ENCODE peak calls at places on chromosomes 13 and 19, in six cellular contexts. B is IMR-90; W is activated effector memory CD4-positive, alpha-beta T cell treated with anti-CD3 and anti-CD28 coated beads, Interleukin-2, amount 50 U/mL, for 16 hours; L is activated naive CD4-positive, alpha-beta T cell treated with Interleukin-2 at 50 U/mL for 16 hours; S is stimulated activated CD4-positive, alpha-beta T cell treated with anti-CD3 and anti-CD28 coated beads, TNF-alpha, amount 100 ng/mL, for 24 hours; P is stimulated activated CD8-positive, alpha-beta memory T cell treated with anti-CD3 and anti-CD28 coated beads, Interleukin-2, amount 100 ng/mL, for 48 hours. N is an unnamed sample.

GRCh38 chr19:48325265-48325910 is at the start of gene EMP3:
- DNase-seq in W (peak), S (peak), B (peak), P (peak), L (peak), N (peak)

GRCh38 chr19:53844849-53845246 is 20.7 kb upstream of the NLRP12 start:
- DNase-seq in L (no peak), S (no peak), P (no peak), B (no peak), W (no peak), N (no peak)

GRCh38 chr19:46371371-46371901 is 24.5 kb downstream of the PPP5C start:
- DNase-seq in P (no peak), W (peak), S (no peak), L (no peak), B (peak), N (no peak)

GRCh38 chr19:18789422-18789832 is 1.7 kb downstream of the COMP start:
- DNase-seq in B (no peak), L (no peak), P (no peak), S (no peak), W (no peak), N (no peak)

GRCh38 chr19:5145521-5146511 is 176.9 kb downstream of the KDM4B start:
- DNase-seq in L (no peak), B (no peak), S (no peak), P (no peak), W (no peak), N (no peak)

GRCh38 chr19:17797397-17798201 is 2.7 kb downstream of the B3GNT3 start:
- DNase-seq in B (no peak), P (peak), S (peak), W (peak), L (peak), N (peak)

GRCh38 chr13:20408181-20408580 is 117.5 kb downstream of the CRYL1 start:
- DNase-seq in P (no peak), S (no peak), B (no peak), L (no peak), W (peak), N (no peak)

GRCh38 chr19:49888478-49888901 is 8.2 kb downstream of the IL4I1 start:
- DNase-seq in P (no peak), B (no peak), L (no peak), S (no peak), W (no peak), N (no peak)

GRCh38 chr13:46575843-46576242 is 22.9 kb downstream of the LRCH1 start:
- DNase-seq in W (no peak), L (no peak), B (peak), S (no peak), P (no peak), N (no peak)

GRCh38 chr13:82002693-82003092 is 1661.8 kb upstream of the SPRY2 start:
- DNase-seq in P (no peak), W (no peak), B (no peak), S (no peak), L (no peak), N (no peak)

GRCh38 chr13:109938255-109938936 is 152.0 kb upstream of the IRS2 start:
- DNase-seq in S (no peak), L (no peak), P (no peak), W (no peak), B (peak), N (no peak)

GRCh38 chr19:10344780-10345179 is 5.4 kb upstream of the ICAM3 start:
- DNase-seq in S (no peak), P (no peak), B (peak), L (no peak), W (no peak), N (no peak)

GRCh38 chr19:33316521-33317284 is 14.4 kb upstream of the CEBPA start:
- DNase-seq in S (no peak), W (no peak), B (no peak), P (no peak), L (no peak), N (no peak)

GRCh38 chr19:33379151-33379829 is 5.8 kb downstream of the CEBPG start:
- DNase-seq in W (no peak), L (no peak), B (no peak), S (no peak), P (no peak), N (no peak)

GRCh38 chr19:51333836-51334460 is 8.0 kb downstream of the VSIG10L start:
- DNase-seq in W (no peak), S (no peak), P (no peak), B (no peak), L (no peak), N (no peak)

GRCh38 chr13:59409211-59409610 is 754.5 kb downstream of the DIAPH3 start:
- DNase-seq in L (no peak), W (no peak), B (peak), S (no peak), P (no peak), N (no peak)

GRCh38 chr19:29771708-29772415 is 39.9 kb upstream of the CCNE1 start:
- DNase-seq in S (peak), W (peak), B (peak), L (peak), P (no peak), N (no peak)

GRCh38 chr13:23579886-23580706 is 9.9 kb downstream of the TNFRSF19 start:
- DNase-seq in B (peak), W (no peak), P (no peak), S (no peak), L (no peak), N (no peak)

GRCh38 chr13:56561327-56561726 is 579.4 kb upstream of the PRR20A start:
- DNase-seq in L (no peak), B (no peak), P (no peak), W (no peak), S (no peak), N (no peak)

GRCh38 chr19:35030257-35031071 is at the start of gene SCN1B:
- DNase-seq in B (peak), L (peak), W (peak), S (peak), P (peak), N (peak)

GRCh38 chr13:59771272-59771671 is 392.5 kb downstream of the DIAPH3 start:
- DNase-seq in B (peak), S (no peak), L (no peak), P (no peak), W (no peak), N (no peak)

GRCh38 chr19:49085868-49086232 is 599 bp downstream of the SNRNP70 start:
- DNase-seq in B (no peak), W (no peak), L (no peak), P (no peak), S (no peak), N (no peak)

GRCh38 chr19:30651066-30651465 is 278.9 kb downstream of the ZNF536 start:
- DNase-seq in S (no peak), W (no peak), P (no peak), L (no peak), B (no peak), N (no peak)

GRCh38 chr19:40424637-40425449 is 949 bp downstream of the SERTAD1 start:
- DNase-seq in B (peak), W (peak), S (no peak), L (no peak), P (no peak), N (no peak)

GRCh38 chr13:36789061-36789460 is 30.0 kb upstream of the RFXAP start:
- DNase-seq in S (no peak), W (no peak), L (no peak), B (peak), P (no peak), N (no peak)

GRCh38 chr19:1760020-1760419 is 6.7 kb downstream of the ONECUT3 start:
- DNase-seq in B (no peak), W (no peak), S (no peak), P (no peak), L (no peak), N (no peak)

N was measured in T-helper 2 cell treated with Interferon-gamma antibody and Interleukin-4, amounts not matched to agents 5 μg/mL and 100 μg/mL, for 36 hours.